ENCODE peak calls at places on chromosome 9, in five cellular contexts. I, X, W, N and C are unnamed samples.

GRCh38 chr9:90898229-90898628 is 96.6 kb downstream of the SYK start:
- DNase-seq in I (peak), X (no peak), W (no peak), N (no peak), C (peak)

GRCh38 chr9:7977586-7977985 is 178.0 kb upstream of the DMAC1 start:
- DNase-seq in I (no peak), X (no peak), W (no peak), N (no peak), C (no peak)

GRCh38 chr9:114824130-114824529 is 18.3 kb upstream of the TNFSF15 start:
- DNase-seq in I (peak), X (no peak), W (no peak), N (no peak), C (peak)

GRCh38 chr9:92954078-92954861 is 6.9 kb downstream of the FGD3 start:
- DNase-seq in I (peak), X (peak), W (peak), N (peak), C (no peak)

GRCh38 chr9:132513416-132513815 is 69.0 kb upstream of the BARHL1 start:
- DNase-seq in I (no peak), X (no peak), W (no peak), N (no peak), C (no peak)

GRCh38 chr9:125754096-125754495 is 6.9 kb downstream of the PBX3 start:
- DNase-seq in I (no peak), X (no peak), W (no peak), N (no peak), C (no peak)

GRCh38 chr9:14303110-14303509 is 10.8 kb downstream of the NFIB start:
- DNase-seq in I (no peak), X (no peak), W (no peak), N (no peak), C (no peak)

GRCh38 chr9:121830441-121831140 is 179.2 kb downstream of the DAB2IP start:
- DNase-seq in I (no peak), X (no peak), W (no peak), N (no peak), C (peak)

GRCh38 chr9:114995681-114996221 is 65.4 kb upstream of the TNFSF8 start:
- DNase-seq in I (no peak), X (no peak), W (peak), N (no peak), C (peak)